ENCODE peak calls at places on chromosomes 4 and X, in eight cellular contexts. A is ovary, E is right atrium auricular region, U is neural progenitor cell, Z is transverse colon, F is body of pancreas, Q is IMR-90, V is HCT116. J is an unnamed sample.

GRCh38 chr4:81715335-81715734 is 243.6 kb upstream of the RASGEF1B start:
- DNase-seq in Z (no peak), Q (no peak), V (no peak), E (no peak), F (no peak), U (peak; percentile 74), A (no peak), J (no peak)

GRCh38 chr4:48450740-48451139 is 32.4 kb upstream of the SLC10A4 start:
- DNase-seq in Z (no peak), V (no peak), Q (no peak), F (no peak), A (no peak), E (no peak), U (no peak), J (no peak)

GRCh38 chr4:133157460-133158160 is 8.5 kb downstream of the PCDH10 start:
- DNase-seq in V (no peak), U (no peak), Q (no peak), E (no peak), Z (no peak), F (no peak), A (no peak), J (no peak)

GRCh38 chr4:138199568-138200235 is 42.4 kb downstream of the SLC7A11 start:
- DNase-seq in F (peak; percentile 62), E (no peak), V (peak; percentile 85), Q (peak; percentile 33), A (no peak), U (no peak), Z (peak; percentile 59), J (peak; percentile 67)

GRCh38 chr4:4398430-4398829 is 11.5 kb downstream of the NSG1 start:
- DNase-seq in A (no peak), U (no peak), F (no peak), Z (no peak), E (no peak), Q (no peak), V (no peak), J (no peak)

GRCh38 chr4:101119141-101119540 is 228.2 kb downstream of the PPP3CA start:
- DNase-seq in V (no peak), U (no peak), E (no peak), F (no peak), Q (no peak), Z (no peak), A (no peak), J (no peak)

GRCh38 chr4:119136541-119136940 is 909 bp downstream of the MYOZ2 start:
- DNase-seq in V (no peak), Z (no peak), A (no peak), Q (peak; percentile 17), F (no peak), E (no peak), U (no peak), J (no peak)

GRCh38 chr4:163350672-163351071 is 7.0 kb downstream of the NPY5R start:
- DNase-seq in U (no peak), Z (no peak), F (no peak), Q (no peak), A (no peak), E (no peak), V (peak; percentile 4), J (no peak)

GRCh38 chr4:99629962-99630554 is 27.6 kb downstream of the C4orf54 start:
- DNase-seq in Q (no peak), Z (no peak), V (no peak), A (no peak), U (no peak), F (no peak), E (no peak), J (no peak)

GRCh38 chrX:131217878-131218486 is 71.1 kb downstream of the IGSF1 start:
- DNase-seq in Q (no peak), F (peak; percentile 11), V (no peak), Z (no peak), E (no peak), U (no peak), A (no peak), J (no peak)

GRCh38 chr4:112321768-112322684 is 24.9 kb downstream of the ALPK1 start:
- DNase-seq in A (peak; percentile 49), E (peak; percentile 69), V (peak; percentile 33), F (peak; percentile 74), U (peak; percentile 77), Q (peak; percentile 60), Z (peak; percentile 73), J (peak; percentile 89)

GRCh38 chrX:133676344-133677122 is 261.2 kb upstream of the GPC4 start:
- DNase-seq in U (no peak), E (no peak), F (peak; percentile 46), Z (peak; percentile 65), A (no peak), Q (no peak), V (no peak), J (no peak)

GRCh38 chr4:176964116-176964691 is 171.5 kb upstream of the VEGFC start:
- DNase-seq in A (no peak), V (peak; percentile 16), F (no peak), U (no peak), E (no peak), Z (no peak), Q (no peak), J (no peak)

GRCh38 chr4:8317474-8317873 is 47.9 kb downstream of the HTRA3 start:
- DNase-seq in Z (no peak), F (no peak), U (no peak), A (peak; percentile 6), E (no peak), Q (no peak), V (no peak), J (no peak)

GRCh38 chr4:4603067-4603466 is 61.2 kb upstream of the STX18 start:
- DNase-seq in V (no peak), F (no peak), E (no peak), A (no peak), U (no peak), Q (no peak), Z (no peak), J (no peak)

GRCh38 chr4:70992354-70992753 is 1.1 kb upstream of the DCK start:
- DNase-seq in U (peak; percentile 45), F (peak; percentile 64), A (no peak), V (peak; percentile 23), Z (peak; percentile 26), Q (no peak), E (no peak), J (peak; percentile 53)

GRCh38 chrX:154727418-154728323 is 23.2 kb downstream of the GAB3 start:
- DNase-seq in E (peak; percentile 82), V (no peak), A (peak; percentile 68), U (no peak), Z (peak; percentile 47), Q (peak; percentile 77), F (peak; percentile 62), J (no peak)

GRCh38 chr4:98803287-98803677 is 125.7 kb downstream of the EIF4E start:
- DNase-seq in Q (no peak), E (no peak), A (no peak), Z (no peak), U (no peak), V (no peak), F (no peak), J (no peak)

GRCh38 chr4:180827193-180827592 is 1416.0 kb upstream of the TENM3 start:
- DNase-seq in V (no peak), Z (no peak), Q (peak; percentile 39), A (no peak), U (no peak), E (no peak), F (no peak), J (no peak)

GRCh38 chr4:181909368-181909767 is 333.8 kb upstream of the TENM3 start:
- DNase-seq in A (no peak), Z (no peak), E (no peak), F (no peak), Q (peak; percentile 91), V (no peak), U (no peak), J (no peak)

GRCh38 chr4:52685316-52685715 is 26.2 kb upstream of the USP46 start:
- DNase-seq in Q (no peak), F (no peak), V (no peak), E (no peak), A (no peak), Z (no peak), U (no peak), J (no peak)

GRCh38 chr4:188701952-188702351 is 562.7 kb downstream of the TRIML1 start:
- DNase-seq in Z (no peak), U (no peak), V (no peak), A (no peak), F (no peak), Q (no peak), E (no peak), J (no peak)

GRCh38 chr4:165470009-165470408 is 91.2 kb downstream of the CPE start:
- DNase-seq in Q (no peak), Z (no peak), U (no peak), F (no peak), A (no peak), V (no peak), E (no peak), J (peak; percentile 51)

GRCh38 chrX:144327515-144327914 is 443.6 kb downstream of the UBE2NL start:
- DNase-seq in Z (no peak), Q (no peak), A (no peak), F (no peak), U (no peak), E (no peak), V (no peak), J (no peak)

GRCh38 chr4:8289956-8290700 is 20.6 kb downstream of the HTRA3 start:
- DNase-seq in E (no peak), V (no peak), A (peak; percentile 14), Q (no peak), Z (no peak), U (no peak), F (no peak), J (no peak)

GRCh38 chr4:23060776-23061175 is 368.0 kb downstream of the GBA3 start:
- DNase-seq in V (no peak), E (no peak), U (no peak), F (no peak), A (no peak), Q (no peak), Z (no peak), J (no peak)

GRCh38 chr4:40205259-40206198 is 8.7 kb downstream of the RHOH start:
- DNase-seq in F (no peak), Q (no peak), V (no peak), A (no peak), U (no peak), E (no peak), Z (peak; percentile 38), J (peak; percentile 64)
- H3K4me3 ChIP-seq in F (no peak overlapping the region), Q (no peak overlapping the region), V (no peak overlapping the region), A (no peak overlapping the region), U (no peak overlapping the region), E (no peak overlapping the region), Z (no peak overlapping the region), J (peak overlapping the region; percentile 5)

GRCh38 chrX:23332101-23332887 is 2.4 kb upstream of the PTCHD1 start:
- DNase-seq in E (no peak), A (no peak), Q (no peak), F (no peak), Z (peak; percentile 7), U (peak; percentile 29), V (no peak), J (no peak)
- H3K4me3 ChIP-seq in E (peak overlapping the region; percentile 0), A (no peak overlapping the region), Q (no peak overlapping the region), F (no peak overlapping the region), Z (no peak overlapping the region), U (peak overlapping the region; percentile 55), V (no peak overlapping the region), J (peak overlapping the region; percentile 33)

GRCh38 chrX:114465689-114466088 is 118.2 kb upstream of the HTR2C start:
- DNase-seq in F (no peak), U (no peak), E (no peak), Q (no peak), V (no peak), Z (no peak), A (no peak), J (no peak)

GRCh38 chrX:114462266-114462665 is 121.6 kb upstream of the HTR2C start:
- DNase-seq in F (no peak), V (no peak), A (no peak), Q (no peak), U (no peak), Z (no peak), E (no peak), J (no peak)
- H3K4me3 ChIP-seq in F (no peak overlapping the region), V (no peak overlapping the region), A (no peak overlapping the region), Q (no peak overlapping the region), U (no peak overlapping the region), Z (no peak overlapping the region), E (no peak overlapping the region), J (no peak overlapping the region)

GRCh38 chr4:2932561-2932950 is 30.6 kb downstream of the NOP14 start:
- DNase-seq in Z (no peak), V (no peak), U (no peak), F (peak; percentile 6), Q (no peak), E (no peak), A (peak; percentile 32), J (no peak)
- H3K4me3 ChIP-seq in Z (no peak overlapping the region), V (no peak overlapping the region), U (no peak overlapping the region), F (no peak overlapping the region), Q (no peak overlapping the region), E (no peak overlapping the region), A (no peak overlapping the region), J (no peak overlapping the region)

J was measured in Peyer's patch.